ENCODE peak calls at places on chromosomes 6 and 20, in four cellular contexts. One of them, this sample, is unnamed.

GRCh38 chr20:5044075-5044620 is 42.8 kb upstream of the SLC23A2 start:
- DNase-seq in left lung: no peak
- DNase-seq in stimulated activated CD4-positive, alpha-beta T cell treated with anti-CD3 and anti-CD28 coated beads, Interleukin-2, amount 100 ng/mL, for 48 hours: no peak
- DNase-seq in NCI-H1092: no peak
- DNase-seq in this sample: no peak

GRCh38 chr20:3784863-3785239 is 1.7 kb downstream of the CENPB start:
- DNase-seq in NCI-H1092: no peak
- DNase-seq in stimulated activated CD4-positive, alpha-beta T cell treated with anti-CD3 and anti-CD28 coated beads, Interleukin-2, amount 100 ng/mL, for 48 hours: no peak
- DNase-seq in left lung: no peak
- DNase-seq in this sample: no peak

GRCh38 chr20:37564388-37565133 is 36.9 kb upstream of the BLCAP start:
- DNase-seq in NCI-H1092: peak
- DNase-seq in left lung: peak
- DNase-seq in stimulated activated CD4-positive, alpha-beta T cell treated with anti-CD3 and anti-CD28 coated beads, Interleukin-2, amount 100 ng/mL, for 48 hours: peak
- DNase-seq in this sample: peak

GRCh38 chr20:62840244-62841197 is 21.1 kb downstream of the TCFL5 start:
- DNase-seq in stimulated activated CD4-positive, alpha-beta T cell treated with anti-CD3 and anti-CD28 coated beads, Interleukin-2, amount 100 ng/mL, for 48 hours: no peak
- DNase-seq in NCI-H1092: no peak
- DNase-seq in left lung: no peak
- DNase-seq in this sample: no peak

GRCh38 chr6:150463852-150464251 is 95.0 kb downstream of the IYD start:
- DNase-seq in NCI-H1092: no peak
- DNase-seq in stimulated activated CD4-positive, alpha-beta T cell treated with anti-CD3 and anti-CD28 coated beads, Interleukin-2, amount 100 ng/mL, for 48 hours: no peak
- DNase-seq in left lung: no peak
- DNase-seq in this sample: no peak

GRCh38 chr6:145087034-145087433 is 648.3 kb downstream of the EPM2A start:
- DNase-seq in left lung: no peak
- DNase-seq in stimulated activated CD4-positive, alpha-beta T cell treated with anti-CD3 and anti-CD28 coated beads, Interleukin-2, amount 100 ng/mL, for 48 hours: no peak
- DNase-seq in NCI-H1092: no peak
- DNase-seq in this sample: no peak

GRCh38 chr6:35804996-35805736 is at the start of gene LHFPL5:
- DNase-seq in NCI-H1092: peak
- DNase-seq in stimulated activated CD4-positive, alpha-beta T cell treated with anti-CD3 and anti-CD28 coated beads, Interleukin-2, amount 100 ng/mL, for 48 hours: peak
- DNase-seq in left lung: no peak
- DNase-seq in this sample: peak

GRCh38 chr6:123398072-123398471 is 238.7 kb downstream of the TRDN start:
- DNase-seq in NCI-H1092: no peak
- DNase-seq in left lung: no peak
- DNase-seq in stimulated activated CD4-positive, alpha-beta T cell treated with anti-CD3 and anti-CD28 coated beads, Interleukin-2, amount 100 ng/mL, for 48 hours: no peak
- DNase-seq in this sample: no peak

GRCh38 chr20:38434310-38434741 is 802 bp downstream of the SNHG17 start:
- DNase-seq in stimulated activated CD4-positive, alpha-beta T cell treated with anti-CD3 and anti-CD28 coated beads, Interleukin-2, amount 100 ng/mL, for 48 hours: no peak
- DNase-seq in NCI-H1092: no peak
- DNase-seq in left lung: peak
- DNase-seq in this sample: no peak

GRCh38 chr20:9246731-9247130 is 177.8 kb downstream of the PLCB4 start:
- DNase-seq in NCI-H1092: no peak
- DNase-seq in left lung: no peak
- DNase-seq in stimulated activated CD4-positive, alpha-beta T cell treated with anti-CD3 and anti-CD28 coated beads, Interleukin-2, amount 100 ng/mL, for 48 hours: no peak
- DNase-seq in this sample: no peak

This sample was measured in type B pancreatic cell.